ENCODE peak calls at places on chromosomes 13 and 19, in seven cellular contexts. X, H, W, P, Q, J and R are unnamed samples.
A peak's percentile ranks its signal among the peaks of the same experiment; 100 is the strongest.

GRCh38 chr13:46687810-46688209 is 109.2 kb downstream of the ESD start:
- DNase-seq in X (no peak), H (peak; percentile 46), W (peak; percentile 49), P (no peak), Q (no peak), J (peak; percentile 46), R (peak; percentile 46)

GRCh38 chr19:48390188-48391099 is 907 bp downstream of the KDELR1 start:
- DNase-seq in X (no peak), H (peak; percentile 55), W (no peak), P (peak; percentile 67), Q (peak; percentile 71), J (peak; percentile 66), R (peak; percentile 51)

GRCh38 chr19:50667759-50668231 is 18.6 kb downstream of the C19orf81 start:
- DNase-seq in X (no peak), H (no peak), W (no peak), P (no peak), Q (no peak), J (no peak), R (no peak)

GRCh38 chr13:95704510-95704909 is 27.6 kb downstream of the DNAJC3 start:
- DNase-seq in X (no peak), H (peak; percentile 23), W (no peak), P (no peak), Q (no peak), J (no peak), R (no peak)

GRCh38 chr19:4380254-4380727 is 20.1 kb downstream of the SH3GL1 start:
- DNase-seq in X (no peak), H (no peak), W (no peak), P (no peak), Q (peak; percentile 54), J (no peak), R (no peak)

GRCh38 chr19:46620716-46621115 is 4.2 kb downstream of the PTGIR start:
- DNase-seq in X (no peak), H (peak; percentile 63), W (no peak), P (no peak), Q (peak; percentile 21), J (peak; percentile 83), R (peak; percentile 78)

GRCh38 chr13:79659161-79659560 is 178.2 kb downstream of the NDFIP2 start:
- DNase-seq in X (no peak), H (peak; percentile 36), W (no peak), P (no peak), Q (no peak), J (peak; percentile 50), R (peak; percentile 81)

GRCh38 chr13:25171517-25172302 is at the start of gene AMER2:
- DNase-seq in X (no peak), H (peak; percentile 11), W (no peak), P (no peak), Q (peak; percentile 62), J (peak; percentile 2), R (peak; percentile 4)

GRCh38 chr19:19475845-19476828 is 39.2 kb downstream of the TSSK6 start:
- DNase-seq in X (no peak), H (no peak), W (no peak), P (no peak), Q (no peak), J (peak; percentile 48), R (peak; percentile 52)

GRCh38 chr19:15293751-15294505 is 38.4 kb downstream of the BRD4 start:
- DNase-seq in X (no peak), H (peak; percentile 58), W (no peak), P (no peak), Q (no peak), J (peak; percentile 76), R (peak; percentile 67)

GRCh38 chr19:13033819-13034611 is 38.7 kb downstream of the NFIX start:
- DNase-seq in X (no peak), H (peak; percentile 69), W (no peak), P (peak; percentile 89), Q (peak; percentile 92), J (peak; percentile 64), R (peak; percentile 84)

GRCh38 chr19:50214699-50215543 is 11.5 kb downstream of the MYH14 start:
- DNase-seq in X (no peak), H (no peak), W (no peak), P (peak; percentile 88), Q (no peak), J (no peak), R (no peak)

GRCh38 chr13:83881917-83882625 is at the start of gene SLITRK1:
- DNase-seq in X (no peak), H (peak; percentile 59), W (no peak), P (no peak), Q (peak; percentile 57), J (peak; percentile 17), R (peak; percentile 63)

GRCh38 chr19:52099497-52100138 is 4.1 kb upstream of the ZNF841 start:
- DNase-seq in X (no peak), H (peak; percentile 59), W (no peak), P (no peak), Q (no peak), J (peak; percentile 47), R (no peak)

GRCh38 chr13:106468207-106468606 is 67.3 kb downstream of the EFNB2 start:
- DNase-seq in X (no peak), H (no peak), W (no peak), P (no peak), Q (no peak), J (no peak), R (no peak)

GRCh38 chr19:50387176-50387867 is 3.2 kb downstream of the POLD1 start:
- DNase-seq in X (no peak), H (peak; percentile 76), W (no peak), P (no peak), Q (no peak), J (peak; percentile 77), R (no peak)

GRCh38 chr13:28392428-28392827 is 102.5 kb downstream of the FLT1 start:
- DNase-seq in X (no peak), H (no peak), W (no peak), P (no peak), Q (no peak), J (no peak), R (peak; percentile 21)

DNA sequence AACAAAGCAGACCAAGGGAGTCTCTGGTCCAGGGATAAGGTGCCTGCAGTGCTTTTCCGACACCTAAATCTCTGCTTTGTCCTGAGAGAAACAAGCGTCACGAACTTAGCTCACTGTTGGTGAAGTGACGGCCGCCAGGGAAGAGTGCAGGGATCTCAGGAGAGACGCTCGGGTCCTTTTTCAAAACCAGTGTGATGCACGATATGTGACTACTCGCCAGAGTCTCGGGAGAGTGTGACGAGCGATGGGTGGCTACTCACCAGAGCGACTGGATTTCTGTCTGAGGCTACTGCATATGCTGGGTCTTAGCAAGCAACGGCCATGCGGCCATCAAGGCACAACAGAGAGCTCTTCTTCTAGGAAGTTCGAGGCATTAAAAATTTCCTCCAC is 16.5 kb upstream of the CFAP97D2 start:
- DNase-seq in X (no peak), H (no peak), W (no peak), P (no peak), Q (no peak), J (no peak), R (no peak)
- H3K4me3 ChIP-seq in X (no peak overlapping the region), H (no peak overlapping the region), W (no peak overlapping the region), P (no peak overlapping the region), Q (no peak overlapping the region), J (no peak overlapping the region), R (no peak overlapping the region)

GRCh38 chr19:39465956-39466747 is 14.5 kb upstream of the TIMM50 start:
- DNase-seq in X (no peak), H (no peak), W (no peak), P (no peak), Q (no peak), J (no peak), R (no peak)

GRCh38 chr19:39467941-39468340 is 12.7 kb upstream of the TIMM50 start:
- DNase-seq in X (no peak), H (no peak), W (no peak), P (no peak), Q (no peak), J (no peak), R (no peak)

GRCh38 chr19:39469567-39469966 is 11.1 kb upstream of the TIMM50 start:
- DNase-seq in X (no peak), H (no peak), W (no peak), P (no peak), Q (no peak), J (no peak), R (no peak)

GRCh38 chr19:39470724-39471339 is 9.8 kb upstream of the TIMM50 start:
- DNase-seq in X (no peak), H (peak; percentile 38), W (no peak), P (no peak), Q (no peak), J (peak; percentile 11), R (no peak)

DNA sequence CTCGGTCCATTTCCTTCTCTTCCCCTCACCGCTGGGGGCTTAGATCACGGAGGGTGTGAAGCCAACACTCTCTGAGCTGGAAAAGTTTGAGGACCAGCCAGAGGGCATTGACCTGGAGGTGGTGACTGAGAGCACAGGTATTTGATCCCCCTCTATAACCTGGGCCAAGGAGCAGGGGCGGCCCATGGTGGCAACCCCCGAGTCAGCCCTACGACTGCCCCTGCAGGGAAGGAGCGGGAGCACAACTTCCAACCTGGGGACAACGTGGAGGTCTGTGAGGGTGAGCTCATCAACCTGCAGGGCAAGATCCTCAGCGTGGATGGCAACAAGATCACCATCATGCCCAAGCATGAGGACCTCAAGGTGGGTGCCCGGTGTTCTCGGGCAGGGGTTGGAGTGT is 11.6 kb upstream of the TIMM50 start:
- DNase-seq in X (no peak), H (no peak), W (no peak), P (no peak), Q (no peak), J (no peak), R (no peak)
- TF ChIP-seq CTCF in X (no peak), H (no peak), W (no peak), P (no peak), Q (no peak), J (no peak), R (no peak)

DNA sequence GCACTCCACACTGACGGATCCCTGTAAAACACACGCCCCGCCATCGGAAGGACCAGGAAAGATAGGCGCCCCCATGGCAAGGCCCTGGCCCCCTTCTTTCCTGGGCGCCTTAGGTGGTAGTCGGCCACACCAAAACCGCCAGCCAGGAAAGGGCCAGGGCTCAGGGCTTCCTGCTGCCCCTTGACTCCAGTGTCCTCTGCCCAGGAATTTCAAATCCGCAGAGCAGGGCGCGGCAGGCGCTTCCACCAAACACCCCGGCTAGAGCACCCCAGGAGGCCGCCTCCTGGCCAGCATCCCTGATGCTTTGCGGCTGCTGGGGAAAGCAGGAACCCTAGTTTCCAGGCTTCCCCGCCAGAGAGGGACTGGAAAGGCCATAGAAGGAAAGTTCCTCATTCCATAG is 57.5 kb downstream of the ZNF726 start:
- DNase-seq in X (no peak), H (no peak), W (no peak), P (no peak), Q (no peak), J (no peak), R (no peak)
- H3K4me3 ChIP-seq in X (no peak overlapping the region), H (no peak overlapping the region), W (no peak overlapping the region), P (no peak overlapping the region), Q (no peak overlapping the region), J (no peak overlapping the region), R (no peak overlapping the region)

DNA sequence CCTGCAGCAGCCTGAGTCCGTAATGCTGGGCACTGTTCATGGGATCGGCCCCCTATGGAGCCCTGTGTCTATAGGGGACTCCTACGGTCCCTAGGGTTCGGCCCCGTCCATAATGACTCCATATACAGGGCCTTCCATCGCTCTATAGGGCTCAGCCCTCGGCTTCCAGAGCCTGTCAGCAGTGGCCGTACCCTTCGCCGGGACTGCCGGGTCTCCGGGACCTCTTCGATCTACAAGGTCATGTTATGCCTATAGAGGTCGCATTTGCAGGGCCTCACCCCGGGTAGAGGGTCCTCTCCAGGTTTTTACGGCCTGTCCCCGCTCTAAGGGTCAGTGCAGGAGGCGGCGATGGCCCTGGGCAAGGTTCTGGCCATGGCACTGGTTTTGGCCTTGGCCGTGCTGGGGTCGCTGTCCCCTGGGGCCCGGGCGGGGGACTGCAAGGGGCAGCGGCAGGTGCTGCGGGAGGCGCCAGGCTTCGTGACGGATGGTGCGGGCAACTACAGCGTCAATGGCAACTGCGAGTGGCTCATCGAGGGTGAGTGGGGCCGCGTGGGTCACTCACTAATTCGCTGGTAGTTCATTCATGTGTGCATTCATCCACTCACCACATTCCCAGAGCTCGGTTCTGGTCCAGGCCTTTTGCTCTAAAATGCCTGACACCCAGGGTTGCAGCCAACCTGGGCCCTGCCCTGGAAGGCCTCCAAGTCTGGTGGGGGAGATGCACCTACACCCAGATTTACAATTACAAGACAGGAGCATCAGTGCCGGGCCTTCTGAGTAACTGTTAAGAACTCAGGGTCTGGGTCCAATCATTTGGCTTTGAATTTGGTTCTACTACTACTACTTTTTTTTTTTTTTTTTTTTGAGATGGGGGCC is 699 bp downstream of the MEGF8 start:
- DNase-seq in X (no peak), H (no peak), W (no peak), P (peak; percentile 29), Q (peak; percentile 45), J (no peak), R (no peak)
- TF ChIP-seq CTCF in X (no peak), H (no peak), W (peak; percentile 9), P (no peak), Q (no peak), J (no peak), R (no peak)